ENCODE peak calls at places on chromosome 18, in eight cellular contexts. T is brain microvascular endothelial cell, I is psoas muscle, Z is sigmoid colon, B is IMR-90, H is breast epithelium, J is tibial artery, F is prostate gland. Y is an unnamed sample.
A peak's percentile ranks its signal among the peaks of the same experiment; 100 is the strongest.

GRCh38 chr18:33761363-33761762 is 183.3 kb downstream of the ASXL3 start:
- DNase-seq in T (peak; percentile 39), J (peak; percentile 20), I (no peak), F (no peak), H (no peak), B (peak; percentile 28), Z (no peak), Y (no peak)

GRCh38 chr18:41144444-41144843 is 810.6 kb upstream of the PIK3C3 start:
- DNase-seq in F (no peak), J (no peak), H (no peak), B (peak; percentile 82), T (peak; percentile 56), I (no peak), Z (no peak), Y (no peak)

GRCh38 chr18:47260924-47261701 is 9.7 kb upstream of the SKOR2 start:
- DNase-seq in H (no peak), Z (no peak), B (no peak), J (no peak), F (no peak), I (no peak), T (no peak), Y (no peak)

GRCh38 chr18:60404686-60405085 is 32.1 kb upstream of the MC4R start:
- DNase-seq in B (no peak), F (no peak), H (no peak), I (no peak), J (no peak), Z (no peak), T (no peak), Y (no peak)

GRCh38 chr18:29164993-29165599 is 988.2 kb upstream of the CDH2 start:
- DNase-seq in Z (no peak), T (peak; percentile 70), H (no peak), I (no peak), B (peak; percentile 90), F (no peak), J (no peak), Y (no peak)

GRCh38 chr18:4433762-4434161 is 21.3 kb downstream of the DLGAP1 start:
- DNase-seq in B (peak; percentile 6), J (no peak), T (peak; percentile 20), I (no peak), F (no peak), Z (no peak), H (no peak), Y (no peak)

GRCh38 chr18:28013064-28013463 is 163.9 kb downstream of the CDH2 start:
- DNase-seq in J (no peak), F (no peak), B (peak; percentile 23), I (no peak), T (no peak), H (no peak), Z (no peak), Y (no peak)

GRCh38 chr18:63159590-63159989 is 160.0 kb downstream of the BCL2 start:
- DNase-seq in J (no peak), I (no peak), Z (no peak), F (no peak), B (no peak), T (no peak), H (no peak), Y (no peak)

GRCh38 chr18:63254716-63255399 is 64.7 kb downstream of the BCL2 start:
- DNase-seq in J (no peak), H (no peak), F (no peak), Z (no peak), T (no peak), B (no peak), I (no peak), Y (no peak)

GRCh38 chr18:55214969-55215368 is 255.7 kb upstream of the CCDC68 start:
- DNase-seq in Z (no peak), F (no peak), I (no peak), H (no peak), J (no peak), B (no peak), T (no peak), Y (no peak)

GRCh38 chr18:12278153-12278764 is 24.1 kb downstream of the CIDEA start:
- DNase-seq in Z (no peak), I (no peak), J (no peak), F (no peak), T (no peak), B (peak; percentile 13), H (no peak), Y (no peak)
- TF ChIP-seq CTCF in Z (no peak), I (no peak), J (no peak), F (no peak), T (peak; percentile 23), B (peak; percentile 10), H (no peak), Y (no peak)

DNA sequence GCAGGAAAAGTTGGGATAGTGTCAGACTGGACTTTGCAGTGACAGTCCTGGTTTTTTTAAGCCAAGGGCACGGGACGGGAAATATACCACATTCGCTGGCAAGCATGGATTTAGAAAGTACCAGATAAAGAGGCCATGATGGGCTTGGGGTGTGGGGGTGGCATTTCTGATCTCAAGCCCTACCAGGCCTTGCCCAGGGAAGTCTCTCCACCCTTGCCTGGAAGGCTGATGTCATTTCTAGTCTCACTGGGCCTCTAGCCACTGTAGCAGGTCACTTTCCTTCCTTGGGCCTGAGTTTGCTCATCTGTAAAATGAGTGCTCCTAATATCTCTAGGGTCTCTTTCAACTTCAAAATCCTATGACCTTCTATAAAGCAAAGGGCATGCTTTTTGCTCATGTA is 1.8 kb downstream of the ZBTB7C start:
- DNase-seq in I (no peak), H (no peak), Z (no peak), T (no peak), J (no peak), F (no peak), B (no peak), Y (no peak)
- H3K27ac ChIP-seq in I (no peak overlapping the region), H (peak overlapping the region; percentile 88), Z (no peak overlapping the region), T (no peak overlapping the region), J (peak overlapping the region; percentile 85), F (no peak overlapping the region), B (no peak overlapping the region), Y (no peak overlapping the region)

GRCh38 chr18:50410894-50411293 is 36.0 kb downstream of the SKA1 start:
- DNase-seq in B (peak; percentile 50), Z (no peak), T (peak; percentile 26), F (no peak), H (no peak), I (no peak), J (no peak), Y (no peak)

GRCh38 chr18:50405582-50406271 is 30.9 kb downstream of the SKA1 start:
- DNase-seq in T (no peak), F (peak; percentile 45), I (no peak), J (no peak), H (no peak), B (no peak), Z (no peak), Y (no peak)

GRCh38 chr18:50410008-50410407 is 35.2 kb downstream of the SKA1 start:
- DNase-seq in I (no peak), J (no peak), F (no peak), T (no peak), H (no peak), B (no peak), Z (no peak), Y (no peak)
- H3K27me3 ChIP-seq in I (no peaks in the 10 kb centered on the region), J (peaks cover 24% of the 10 kb centered on the region), F (no peaks in the 10 kb centered on the region), T (no peaks in the 10 kb centered on the region), H (no peaks in the 10 kb centered on the region), B (peaks cover 12% of the 10 kb centered on the region), Z (peaks cover 19% of the 10 kb centered on the region), Y (peaks cover 27% of the 10 kb centered on the region)

GRCh38 chr18:13811993-13812392 is 12.0 kb upstream of the MC5R start:
- DNase-seq in J (no peak), I (no peak), B (no peak), H (no peak), F (no peak), T (no peak), Z (no peak), Y (no peak)
- TF ChIP-seq CTCF in J (no peak), I (no peak), B (peak; percentile 11), H (no peak), F (no peak), T (peak; percentile 32), Z (no peak), Y (no peak)

GRCh38 chr18:13645093-13645492 is 81.3 kb downstream of the FAM210A start:
- DNase-seq in J (no peak), T (no peak), B (no peak), Z (peak; percentile 35), H (no peak), F (no peak), I (no peak), Y (no peak)

GRCh38 chr18:13643261-13643671 is 83.1 kb downstream of the FAM210A start:
- DNase-seq in B (no peak), F (no peak), T (no peak), Z (peak; percentile 40), I (no peak), J (no peak), H (no peak), Y (no peak)

GRCh38 chr18:13641551-13642439 is 84.6 kb downstream of the FAM210A start:
- DNase-seq in Z (peak; percentile 69), T (no peak), I (peak; percentile 64), B (no peak), F (no peak), H (no peak), J (no peak), Y (peak; percentile 55)

GRCh38 chr18:13640266-13640860 is 86.0 kb downstream of the FAM210A start:
- DNase-seq in F (no peak), J (no peak), H (no peak), Z (peak; percentile 25), T (no peak), I (no peak), B (no peak), Y (no peak)

GRCh38 chr18:13642440-13642827 is 83.9 kb downstream of the FAM210A start:
- DNase-seq in Z (no peak), I (no peak), H (no peak), T (no peak), J (no peak), B (no peak), F (no peak), Y (no peak)
- H3K27ac ChIP-seq in Z (peak overlapping the region; percentile 59), I (peak overlapping the region; percentile 57), H (peak overlapping the region; percentile 75), T (no peak overlapping the region), J (no peak overlapping the region), B (no peak overlapping the region), F (no peak overlapping the region), Y (peak overlapping the region; percentile 63)

DNA sequence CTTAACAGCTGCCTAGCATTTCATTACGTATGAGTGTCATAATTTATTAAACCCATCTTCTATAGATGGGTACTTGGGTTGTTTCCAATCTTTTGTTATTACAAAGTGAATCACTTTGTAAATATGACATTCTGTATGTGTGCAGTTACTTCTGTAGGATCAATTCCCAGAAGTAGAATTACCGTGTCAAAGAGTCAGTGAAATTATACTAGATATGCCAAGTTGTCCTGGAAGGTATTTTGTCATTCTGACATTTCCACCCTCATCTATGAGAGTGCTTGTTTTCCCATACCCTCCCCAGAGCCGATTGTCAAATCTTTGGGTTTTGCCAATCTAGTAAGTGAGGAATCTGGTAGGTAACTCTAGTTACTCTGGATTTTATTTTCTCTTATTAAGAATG is 194.5 kb upstream of the APCDD1 start:
- DNase-seq in J (no peak), F (no peak), H (no peak), T (no peak), Z (no peak), I (no peak), B (peak; percentile 10), Y (no peak)
- H3K27me3 ChIP-seq in J (no peaks in the 10 kb centered on the region), F (no peaks in the 10 kb centered on the region), H (no peaks in the 10 kb centered on the region), T (no peaks in the 10 kb centered on the region), Z (no peaks in the 10 kb centered on the region), I (no peaks in the 10 kb centered on the region), B (peaks cover 2% of the 10 kb centered on the region), Y (no peaks in the 10 kb centered on the region)

Y was measured in heart right ventricle.